ENCODE peak calls at places on chromosomes 11 and 22, in nine cellular contexts. One of them, this sample, is unnamed. For H3K27me3, the result is how much of the 10 kb centered on the place peaks cover.

GRCh38 chr11:66420671-66421476 is at the start of gene NPAS4:
- DNase-seq in foreskin keratinocyte: no peak
- DNase-seq in HCT116: no peak
- DNase-seq in body of pancreas: peak
- DNase-seq in A673: no peak
- DNase-seq in fibroblast of lung: no peak
- DNase-seq in dorsolateral prefrontal cortex: no peak
- DNase-seq in brain microvascular endothelial cell: no peak
- DNase-seq in adrenal gland: no peak
- DNase-seq in this sample: no peak

GRCh38 chr22:40058265-40058664 is 63.5 kb downstream of the FAM83F start:
- DNase-seq in body of pancreas: peak
- DNase-seq in dorsolateral prefrontal cortex: no peak
- DNase-seq in foreskin keratinocyte: no peak
- DNase-seq in brain microvascular endothelial cell: no peak
- DNase-seq in fibroblast of lung: no peak
- DNase-seq in HCT116: no peak
- DNase-seq in adrenal gland: no peak
- DNase-seq in A673: no peak
- DNase-seq in this sample: no peak

GRCh38 chr22:39254789-39255298 is 10.1 kb upstream of the PDGFB start:
- DNase-seq in fibroblast of lung: no peak
- DNase-seq in dorsolateral prefrontal cortex: no peak
- DNase-seq in HCT116: no peak
- DNase-seq in adrenal gland: peak
- DNase-seq in brain microvascular endothelial cell: peak
- DNase-seq in A673: no peak
- DNase-seq in foreskin keratinocyte: no peak
- DNase-seq in body of pancreas: no peak
- DNase-seq in this sample: no peak

GRCh38 chr22:41598891-41599635 is 9.4 kb upstream of the PMM1 start:
- DNase-seq in fibroblast of lung: no peak
- DNase-seq in HCT116: no peak
- DNase-seq in brain microvascular endothelial cell: no peak
- DNase-seq in adrenal gland: no peak
- DNase-seq in dorsolateral prefrontal cortex: no peak
- DNase-seq in foreskin keratinocyte: peak
- DNase-seq in body of pancreas: no peak
- DNase-seq in A673: no peak
- DNase-seq in this sample: no peak

GRCh38 chr11:45461514-45461913 is 175.4 kb upstream of the SYT13 start:
- DNase-seq in fibroblast of lung: no peak
- DNase-seq in foreskin keratinocyte: no peak
- DNase-seq in HCT116: no peak
- DNase-seq in adrenal gland: no peak
- DNase-seq in brain microvascular endothelial cell: no peak
- DNase-seq in A673: no peak
- DNase-seq in dorsolateral prefrontal cortex: no peak
- DNase-seq in body of pancreas: no peak
- DNase-seq in this sample: no peak

GRCh38 chr22:49934891-49935557 is 16.6 kb downstream of the CRELD2 start:
- DNase-seq in A673: peak
- DNase-seq in brain microvascular endothelial cell: no peak
- DNase-seq in HCT116: no peak
- DNase-seq in body of pancreas: peak
- DNase-seq in dorsolateral prefrontal cortex: no peak
- DNase-seq in foreskin keratinocyte: no peak
- DNase-seq in fibroblast of lung: peak
- DNase-seq in adrenal gland: peak
- DNase-seq in this sample: no peak

GRCh38 chr11:124944565-124944964 is 8.7 kb upstream of the HEPACAM start:
- DNase-seq in foreskin keratinocyte: no peak
- DNase-seq in body of pancreas: no peak
- DNase-seq in brain microvascular endothelial cell: no peak
- DNase-seq in dorsolateral prefrontal cortex: no peak
- DNase-seq in fibroblast of lung: no peak
- DNase-seq in adrenal gland: no peak
- DNase-seq in HCT116: no peak
- DNase-seq in A673: no peak
- DNase-seq in this sample: no peak

GRCh38 chr22:41327124-41327523 is 25.8 kb downstream of the ZC3H7B start:
- DNase-seq in A673: no peak
- DNase-seq in foreskin keratinocyte: no peak
- DNase-seq in HCT116: no peak
- DNase-seq in fibroblast of lung: no peak
- DNase-seq in brain microvascular endothelial cell: no peak
- DNase-seq in body of pancreas: no peak
- DNase-seq in dorsolateral prefrontal cortex: peak
- DNase-seq in adrenal gland: no peak
- DNase-seq in this sample: no peak

GRCh38 chr11:8459711-8460399 is 134.2 kb downstream of the STK33 start:
- DNase-seq in HCT116: no peak
- DNase-seq in body of pancreas: no peak
- DNase-seq in brain microvascular endothelial cell: no peak
- DNase-seq in dorsolateral prefrontal cortex: no peak
- DNase-seq in A673: no peak
- DNase-seq in foreskin keratinocyte: peak
- DNase-seq in fibroblast of lung: no peak
- DNase-seq in adrenal gland: no peak
- DNase-seq in this sample: no peak

GRCh38 chr22:40022536-40023225 is 27.9 kb downstream of the FAM83F start:
- DNase-seq in A673: no peak
- DNase-seq in adrenal gland: no peak
- DNase-seq in HCT116: no peak
- DNase-seq in foreskin keratinocyte: peak
- DNase-seq in fibroblast of lung: no peak
- DNase-seq in body of pancreas: no peak
- DNase-seq in dorsolateral prefrontal cortex: no peak
- DNase-seq in brain microvascular endothelial cell: no peak
- DNase-seq in this sample: no peak

GRCh38 chr22:25548866-25549464 is 15.5 kb upstream of the GRK3 start:
- DNase-seq in brain microvascular endothelial cell: no peak
- DNase-seq in adrenal gland: no peak
- DNase-seq in HCT116: no peak
- DNase-seq in foreskin keratinocyte: no peak
- DNase-seq in A673: no peak
- DNase-seq in body of pancreas: no peak
- DNase-seq in fibroblast of lung: no peak
- DNase-seq in dorsolateral prefrontal cortex: no peak
- DNase-seq in this sample: no peak

GRCh38 chr22:38257650-38258246 is 15.1 kb downstream of the TMEM184B start:
- DNase-seq in brain microvascular endothelial cell: no peak
- DNase-seq in fibroblast of lung: no peak
- DNase-seq in foreskin keratinocyte: no peak
- DNase-seq in HCT116: no peak
- DNase-seq in A673: no peak
- DNase-seq in dorsolateral prefrontal cortex: no peak
- DNase-seq in adrenal gland: no peak
- DNase-seq in body of pancreas: peak
- DNase-seq in this sample: no peak

GRCh38 chr11:19447150-19447566 is 206.4 kb upstream of the E2F8 start:
- DNase-seq in dorsolateral prefrontal cortex: no peak
- DNase-seq in foreskin keratinocyte: no peak
- DNase-seq in adrenal gland: no peak
- DNase-seq in body of pancreas: no peak
- DNase-seq in fibroblast of lung: no peak
- DNase-seq in A673: no peak
- DNase-seq in HCT116: no peak
- DNase-seq in brain microvascular endothelial cell: no peak
- DNase-seq in this sample: no peak

GRCh38 chr22:49657275-49657973 is 170.2 kb downstream of the BRD1 start:
- DNase-seq in brain microvascular endothelial cell: no peak
- DNase-seq in fibroblast of lung: no peak
- DNase-seq in foreskin keratinocyte: no peak
- DNase-seq in body of pancreas: peak
- DNase-seq in HCT116: peak
- DNase-seq in adrenal gland: peak
- DNase-seq in A673: no peak
- DNase-seq in dorsolateral prefrontal cortex: no peak
- DNase-seq in this sample: no peak

GRCh38 chr11:43578346-43579170 is 102.0 kb upstream of the HSD17B12 start:
- DNase-seq in body of pancreas: no peak
- DNase-seq in dorsolateral prefrontal cortex: no peak
- DNase-seq in adrenal gland: no peak
- DNase-seq in foreskin keratinocyte: peak
- DNase-seq in A673: no peak
- DNase-seq in HCT116: no peak
- DNase-seq in fibroblast of lung: peak
- DNase-seq in brain microvascular endothelial cell: peak
- DNase-seq in this sample: no peak

GRCh38 chr22:30730351-30730750 is 35.7 kb downstream of the OSBP2 start:
- DNase-seq in fibroblast of lung: no peak
- DNase-seq in A673: no peak
- DNase-seq in adrenal gland: no peak
- DNase-seq in HCT116: no peak
- DNase-seq in foreskin keratinocyte: no peak
- DNase-seq in brain microvascular endothelial cell: no peak
- DNase-seq in dorsolateral prefrontal cortex: no peak
- DNase-seq in body of pancreas: no peak
- DNase-seq in this sample: no peak

GRCh38 chr11:380996-381395 is 11.7 kb downstream of the B4GALNT4 start:
- DNase-seq in dorsolateral prefrontal cortex: no peak
- DNase-seq in adrenal gland: no peak
- DNase-seq in HCT116: no peak
- DNase-seq in foreskin keratinocyte: no peak
- DNase-seq in fibroblast of lung: no peak
- DNase-seq in body of pancreas: no peak
- DNase-seq in brain microvascular endothelial cell: no peak
- DNase-seq in A673: no peak
- DNase-seq in this sample: no peak

GRCh38 chr22:35554297-35554845 is 13.7 kb downstream of the RASD2 start:
- DNase-seq in foreskin keratinocyte: no peak
- DNase-seq in adrenal gland: no peak
- DNase-seq in HCT116: no peak
- DNase-seq in dorsolateral prefrontal cortex: no peak
- DNase-seq in fibroblast of lung: no peak
- DNase-seq in brain microvascular endothelial cell: no peak
- DNase-seq in A673: no peak
- DNase-seq in body of pancreas: no peak
- DNase-seq in this sample: no peak

GRCh38 chr11:119368121-119369034 is 13.1 kb downstream of the USP2 start:
- DNase-seq in foreskin keratinocyte: peak
- DNase-seq in brain microvascular endothelial cell: no peak
- DNase-seq in A673: peak
- DNase-seq in body of pancreas: peak
- DNase-seq in dorsolateral prefrontal cortex: no peak
- DNase-seq in HCT116: no peak
- DNase-seq in fibroblast of lung: peak
- DNase-seq in adrenal gland: peak
- DNase-seq in this sample: peak

GRCh38 chr11:126433989-126434949 is 78.8 kb downstream of the ST3GAL4 start:
- DNase-seq in foreskin keratinocyte: no peak
- DNase-seq in dorsolateral prefrontal cortex: no peak
- DNase-seq in adrenal gland: no peak
- DNase-seq in fibroblast of lung: no peak
- DNase-seq in A673: no peak
- DNase-seq in brain microvascular endothelial cell: no peak
- DNase-seq in body of pancreas: no peak
- DNase-seq in HCT116: no peak
- DNase-seq in this sample: no peak

GRCh38 chr11:115238802-115239201 is 265.4 kb downstream of the CADM1 start:
- DNase-seq in dorsolateral prefrontal cortex: no peak
- DNase-seq in HCT116: no peak
- DNase-seq in brain microvascular endothelial cell: no peak
- DNase-seq in fibroblast of lung: no peak
- DNase-seq in body of pancreas: no peak
- DNase-seq in foreskin keratinocyte: peak
- DNase-seq in adrenal gland: no peak
- DNase-seq in A673: no peak
- DNase-seq in this sample: no peak
- TF ChIP-seq CTCF in dorsolateral prefrontal cortex: no peak
- TF ChIP-seq CTCF in HCT116: no peak
- TF ChIP-seq CTCF in brain microvascular endothelial cell: peak
- TF ChIP-seq CTCF in fibroblast of lung: no peak
- TF ChIP-seq CTCF in body of pancreas: no peak
- TF ChIP-seq CTCF in foreskin keratinocyte: peak
- TF ChIP-seq CTCF in adrenal gland: no peak
- TF ChIP-seq CTCF in A673: no peak
- TF ChIP-seq CTCF in this sample: no peak

DNA sequence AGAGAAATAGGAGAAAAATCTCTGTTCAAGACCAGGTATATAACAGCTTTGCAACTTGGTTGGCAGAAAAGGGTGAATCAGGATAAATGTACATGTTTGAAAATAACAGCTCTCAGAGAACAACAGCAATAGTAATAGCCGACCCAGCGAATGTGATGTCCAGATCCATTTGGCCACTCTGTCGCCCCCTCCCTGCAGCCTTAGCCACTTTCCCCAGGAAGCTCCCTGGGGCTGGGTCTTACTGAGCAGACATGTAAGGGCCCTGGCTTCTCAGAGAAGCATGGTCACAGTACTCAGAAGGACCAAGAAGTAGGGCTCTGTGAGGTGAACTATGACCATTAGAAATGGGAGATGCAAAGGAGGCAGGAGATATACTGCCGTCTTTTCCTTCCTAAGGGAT is 154.1 kb upstream of the SNX19 start:
- DNase-seq in brain microvascular endothelial cell: no peak
- DNase-seq in adrenal gland: no peak
- DNase-seq in dorsolateral prefrontal cortex: no peak
- DNase-seq in foreskin keratinocyte: no peak
- DNase-seq in body of pancreas: no peak
- DNase-seq in HCT116: no peak
- DNase-seq in A673: no peak
- DNase-seq in fibroblast of lung: no peak
- DNase-seq in this sample: no peak
- H3K27me3 ChIP-seq in brain microvascular endothelial cell: under half
- H3K27me3 ChIP-seq in adrenal gland: under half
- H3K27me3 ChIP-seq in dorsolateral prefrontal cortex: under half
- H3K27me3 ChIP-seq in foreskin keratinocyte: under half
- H3K27me3 ChIP-seq in body of pancreas: under half
- H3K27me3 ChIP-seq in HCT116: under half
- H3K27me3 ChIP-seq in A673: under half
- H3K27me3 ChIP-seq in fibroblast of lung: under half
- H3K27me3 ChIP-seq in this sample: under half

GRCh38 chr22:19164425-19164824 is 14.1 kb downstream of the SLC25A1 start:
- DNase-seq in body of pancreas: no peak
- DNase-seq in fibroblast of lung: no peak
- DNase-seq in foreskin keratinocyte: no peak
- DNase-seq in HCT116: no peak
- DNase-seq in adrenal gland: no peak
- DNase-seq in brain microvascular endothelial cell: no peak
- DNase-seq in A673: no peak
- DNase-seq in dorsolateral prefrontal cortex: no peak
- DNase-seq in this sample: no peak
- TF ChIP-seq CTCF in body of pancreas: no peak
- TF ChIP-seq CTCF in fibroblast of lung: no peak
- TF ChIP-seq CTCF in foreskin keratinocyte: no peak
- TF ChIP-seq CTCF in HCT116: no peak
- TF ChIP-seq CTCF in adrenal gland: no peak
- TF ChIP-seq CTCF in brain microvascular endothelial cell: no peak
- TF ChIP-seq CTCF in A673: no peak
- TF ChIP-seq CTCF in dorsolateral prefrontal cortex: no peak
- TF ChIP-seq CTCF in this sample: no peak

DNA sequence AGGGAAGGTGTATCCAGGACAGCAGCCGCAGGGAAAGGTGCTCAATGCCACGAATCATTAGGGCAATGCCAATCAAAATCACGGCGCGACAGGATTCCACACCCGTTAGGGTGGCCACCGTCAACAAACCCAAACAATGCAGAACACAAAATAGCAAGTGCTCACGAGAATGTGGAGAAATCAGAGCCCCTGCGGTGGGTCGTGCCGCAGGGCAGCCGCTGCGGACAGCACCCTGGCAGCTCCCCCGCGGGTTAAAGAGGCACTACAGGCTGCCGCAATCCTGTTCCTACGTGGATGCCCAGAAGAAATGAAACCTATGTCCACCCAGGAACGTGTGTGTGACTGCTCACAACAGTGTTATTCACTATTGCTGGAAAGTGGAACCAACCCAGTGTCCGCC is 17.1 kb upstream of the TH start:
- DNase-seq in foreskin keratinocyte: no peak
- DNase-seq in A673: no peak
- DNase-seq in dorsolateral prefrontal cortex: no peak
- DNase-seq in adrenal gland: no peak
- DNase-seq in HCT116: no peak
- DNase-seq in fibroblast of lung: no peak
- DNase-seq in body of pancreas: no peak
- DNase-seq in brain microvascular endothelial cell: no peak
- DNase-seq in this sample: no peak
- H3K27me3 ChIP-seq in foreskin keratinocyte: under half
- H3K27me3 ChIP-seq in A673: under half
- H3K27me3 ChIP-seq in dorsolateral prefrontal cortex: under half
- H3K27me3 ChIP-seq in adrenal gland: under half
- H3K27me3 ChIP-seq in HCT116: under half
- H3K27me3 ChIP-seq in fibroblast of lung: under half
- H3K27me3 ChIP-seq in body of pancreas: under half
- H3K27me3 ChIP-seq in brain microvascular endothelial cell: under half
- H3K27me3 ChIP-seq in this sample: half or more